ENCODE peak calls at places on chromosomes 5 and 9, in eight cellular contexts. One of them, this sample, is unnamed.

GRCh38 chr9:5205071-5205470 is 19.6 kb upstream of the INSL6 start:
- DNase-seq in substantia nigra: no peak
- DNase-seq in LNCaP clone FGC: no peak
- DNase-seq in hepatic stellate cell: no peak
- DNase-seq in amygdala: no peak
- DNase-seq in NCI-H2171: no peak
- DNase-seq in H54: no peak
- DNase-seq in effector CD8-positive, alpha-beta T cell: no peak
- DNase-seq in this sample: no peak

GRCh38 chr5:129271309-129271708 is 176.8 kb downstream of the ISOC1 start:
- DNase-seq in amygdala: no peak
- DNase-seq in LNCaP clone FGC: peak
- DNase-seq in NCI-H2171: no peak
- DNase-seq in effector CD8-positive, alpha-beta T cell: no peak
- DNase-seq in hepatic stellate cell: no peak
- DNase-seq in H54: no peak
- DNase-seq in substantia nigra: no peak
- DNase-seq in this sample: no peak

GRCh38 chr9:137891588-137892423 is 14.2 kb downstream of the CACNA1B start:
- DNase-seq in H54: no peak
- DNase-seq in LNCaP clone FGC: no peak
- DNase-seq in amygdala: no peak
- DNase-seq in substantia nigra: no peak
- DNase-seq in effector CD8-positive, alpha-beta T cell: no peak
- DNase-seq in hepatic stellate cell: no peak
- DNase-seq in NCI-H2171: no peak
- DNase-seq in this sample: no peak

GRCh38 chr5:79640571-79641055 is 28.4 kb downstream of the TENT2 start:
- DNase-seq in amygdala: no peak
- DNase-seq in NCI-H2171: no peak
- DNase-seq in effector CD8-positive, alpha-beta T cell: no peak
- DNase-seq in H54: no peak
- DNase-seq in hepatic stellate cell: no peak
- DNase-seq in LNCaP clone FGC: no peak
- DNase-seq in substantia nigra: no peak
- DNase-seq in this sample: no peak

GRCh38 chr9:136614372-136614922 is 48.3 kb upstream of the EGFL7 start:
- DNase-seq in substantia nigra: no peak
- DNase-seq in hepatic stellate cell: peak
- DNase-seq in NCI-H2171: no peak
- DNase-seq in effector CD8-positive, alpha-beta T cell: no peak
- DNase-seq in LNCaP clone FGC: no peak
- DNase-seq in amygdala: no peak
- DNase-seq in H54: peak
- DNase-seq in this sample: peak

GRCh38 chr5:140165101-140165920 is 9.7 kb upstream of the CYSTM1 start:
- DNase-seq in effector CD8-positive, alpha-beta T cell: no peak
- DNase-seq in LNCaP clone FGC: no peak
- DNase-seq in H54: no peak
- DNase-seq in hepatic stellate cell: no peak
- DNase-seq in amygdala: no peak
- DNase-seq in NCI-H2171: no peak
- DNase-seq in substantia nigra: no peak
- DNase-seq in this sample: peak

GRCh38 chr9:131467214-131467935 is 35.3 kb upstream of the POMT1 start:
- DNase-seq in H54: no peak
- DNase-seq in effector CD8-positive, alpha-beta T cell: no peak
- DNase-seq in NCI-H2171: no peak
- DNase-seq in hepatic stellate cell: no peak
- DNase-seq in amygdala: no peak
- DNase-seq in substantia nigra: no peak
- DNase-seq in LNCaP clone FGC: peak
- DNase-seq in this sample: no peak

GRCh38 chr5:1412163-1412562 is 33.1 kb downstream of the SLC6A3 start:
- DNase-seq in NCI-H2171: peak
- DNase-seq in hepatic stellate cell: no peak
- DNase-seq in effector CD8-positive, alpha-beta T cell: no peak
- DNase-seq in LNCaP clone FGC: no peak
- DNase-seq in substantia nigra: no peak
- DNase-seq in H54: no peak
- DNase-seq in amygdala: no peak
- DNase-seq in this sample: no peak

GRCh38 chr5:175460126-175460525 is 16.1 kb upstream of the DRD1 start:
- DNase-seq in substantia nigra: no peak
- DNase-seq in NCI-H2171: no peak
- DNase-seq in H54: no peak
- DNase-seq in amygdala: no peak
- DNase-seq in hepatic stellate cell: no peak
- DNase-seq in effector CD8-positive, alpha-beta T cell: no peak
- DNase-seq in LNCaP clone FGC: no peak
- DNase-seq in this sample: no peak

GRCh38 chr9:127739614-127740322 is 4.7 kb upstream of the TOR2A start:
- DNase-seq in LNCaP clone FGC: no peak
- DNase-seq in amygdala: no peak
- DNase-seq in H54: no peak
- DNase-seq in effector CD8-positive, alpha-beta T cell: no peak
- DNase-seq in NCI-H2171: no peak
- DNase-seq in substantia nigra: no peak
- DNase-seq in hepatic stellate cell: no peak
- DNase-seq in this sample: no peak

GRCh38 chr9:104885818-104886709 is 41.9 kb downstream of the ABCA1 start:
- DNase-seq in effector CD8-positive, alpha-beta T cell: no peak
- DNase-seq in H54: no peak
- DNase-seq in amygdala: no peak
- DNase-seq in LNCaP clone FGC: no peak
- DNase-seq in hepatic stellate cell: no peak
- DNase-seq in NCI-H2171: no peak
- DNase-seq in substantia nigra: no peak
- DNase-seq in this sample: no peak

GRCh38 chr9:124899845-124900244 is 37.9 kb downstream of the ARPC5L start:
- DNase-seq in LNCaP clone FGC: no peak
- DNase-seq in amygdala: no peak
- DNase-seq in NCI-H2171: no peak
- DNase-seq in hepatic stellate cell: no peak
- DNase-seq in H54: no peak
- DNase-seq in substantia nigra: no peak
- DNase-seq in effector CD8-positive, alpha-beta T cell: no peak
- DNase-seq in this sample: no peak

GRCh38 chr5:37520811-37521210 is 141.7 kb downstream of the WDR70 start:
- DNase-seq in LNCaP clone FGC: no peak
- DNase-seq in H54: no peak
- DNase-seq in hepatic stellate cell: no peak
- DNase-seq in effector CD8-positive, alpha-beta T cell: no peak
- DNase-seq in NCI-H2171: no peak
- DNase-seq in amygdala: no peak
- DNase-seq in substantia nigra: no peak
- DNase-seq in this sample: no peak

This sample was measured in dermis microvascular lymphatic vessel endothelial cell.